ENCODE peak calls at places on chromosomes 6 and 20, in eight cellular contexts. One of them, this sample, is unnamed.
A peak's percentile ranks its signal among the peaks of the same experiment; 100 is the strongest.

GRCh38 chr6:125596020-125596419 is 153.4 kb upstream of the HEY2 start:
- DNase-seq in GOT3: no peak
- DNase-seq in hypothalamus: no peak
- DNase-seq in aorta: no peak
- DNase-seq in memory B cell: no peak
- DNase-seq in RPMI7951: no peak
- DNase-seq in NCI-H187: no peak
- DNase-seq in activated naive CD4-positive, alpha-beta T cell: no peak
- DNase-seq in this sample: no peak

GRCh38 chr20:44566811-44567210 is 15.6 kb upstream of the PKIG start:
- DNase-seq in GOT3: no peak
- DNase-seq in memory B cell: no peak
- DNase-seq in aorta: no peak
- DNase-seq in hypothalamus: no peak
- DNase-seq in RPMI7951: no peak
- DNase-seq in NCI-H187: no peak
- DNase-seq in activated naive CD4-positive, alpha-beta T cell: no peak
- DNase-seq in this sample: no peak

GRCh38 chr6:130906736-130907381 is 79.7 kb downstream of the SMLR1 start:
- DNase-seq in memory B cell: no peak
- DNase-seq in activated naive CD4-positive, alpha-beta T cell: no peak
- DNase-seq in RPMI7951: peak; percentile 22
- DNase-seq in NCI-H187: no peak
- DNase-seq in GOT3: no peak
- DNase-seq in hypothalamus: no peak
- DNase-seq in aorta: no peak
- DNase-seq in this sample: peak; percentile 74

GRCh38 chr6:149913085-149913484 is 9.8 kb downstream of the RAET1G start:
- DNase-seq in memory B cell: no peak
- DNase-seq in activated naive CD4-positive, alpha-beta T cell: no peak
- DNase-seq in GOT3: no peak
- DNase-seq in aorta: no peak
- DNase-seq in hypothalamus: no peak
- DNase-seq in RPMI7951: peak; percentile 52
- DNase-seq in NCI-H187: no peak
- DNase-seq in this sample: peak; percentile 20

GRCh38 chr6:159819098-159819497 is 19.0 kb downstream of the PNLDC1 start:
- DNase-seq in aorta: no peak
- DNase-seq in memory B cell: no peak
- DNase-seq in GOT3: no peak
- DNase-seq in hypothalamus: no peak
- DNase-seq in NCI-H187: no peak
- DNase-seq in RPMI7951: no peak
- DNase-seq in activated naive CD4-positive, alpha-beta T cell: no peak
- DNase-seq in this sample: no peak

GRCh38 chr6:106620931-106621672 is 8.2 kb downstream of the RTN4IP1 start:
- DNase-seq in aorta: no peak
- DNase-seq in hypothalamus: no peak
- DNase-seq in GOT3: no peak
- DNase-seq in memory B cell: no peak
- DNase-seq in NCI-H187: no peak
- DNase-seq in RPMI7951: no peak
- DNase-seq in activated naive CD4-positive, alpha-beta T cell: no peak
- DNase-seq in this sample: peak; percentile 6

GRCh38 chr6:44464051-44464450 is 76.5 kb downstream of the CDC5L start:
- DNase-seq in NCI-H187: no peak
- DNase-seq in memory B cell: no peak
- DNase-seq in RPMI7951: no peak
- DNase-seq in activated naive CD4-positive, alpha-beta T cell: no peak
- DNase-seq in aorta: no peak
- DNase-seq in hypothalamus: no peak
- DNase-seq in GOT3: no peak
- DNase-seq in this sample: no peak

GRCh38 chr20:51661609-51662178 is 106.5 kb downstream of the ATP9A start:
- DNase-seq in memory B cell: no peak
- DNase-seq in RPMI7951: peak; percentile 93
- DNase-seq in aorta: no peak
- DNase-seq in hypothalamus: no peak
- DNase-seq in activated naive CD4-positive, alpha-beta T cell: no peak
- DNase-seq in NCI-H187: no peak
- DNase-seq in GOT3: no peak
- DNase-seq in this sample: peak; percentile 78

GRCh38 chr6:112795316-112795715 is 448.2 kb downstream of the RFPL4B start:
- DNase-seq in aorta: no peak
- DNase-seq in RPMI7951: no peak
- DNase-seq in activated naive CD4-positive, alpha-beta T cell: no peak
- DNase-seq in memory B cell: no peak
- DNase-seq in hypothalamus: no peak
- DNase-seq in GOT3: no peak
- DNase-seq in NCI-H187: no peak
- DNase-seq in this sample: no peak

GRCh38 chr6:106145741-106146227 is 59.6 kb downstream of the PRDM1 start:
- DNase-seq in GOT3: no peak
- DNase-seq in aorta: no peak
- DNase-seq in NCI-H187: no peak
- DNase-seq in hypothalamus: no peak
- DNase-seq in RPMI7951: peak; percentile 34
- DNase-seq in memory B cell: no peak
- DNase-seq in activated naive CD4-positive, alpha-beta T cell: no peak
- DNase-seq in this sample: peak; percentile 74

GRCh38 chr6:63598001-63598250 is 25.6 kb downstream of the LOC128125822 start:
- DNase-seq in aorta: no peak
- DNase-seq in NCI-H187: no peak
- DNase-seq in GOT3: no peak
- DNase-seq in memory B cell: no peak
- DNase-seq in RPMI7951: no peak
- DNase-seq in activated naive CD4-positive, alpha-beta T cell: no peak
- DNase-seq in hypothalamus: no peak
- DNase-seq in this sample: no peak

GRCh38 chr20:57327820-57328219 is 1.8 kb upstream of the SPO11 start:
- DNase-seq in hypothalamus: no peak
- DNase-seq in activated naive CD4-positive, alpha-beta T cell: no peak
- DNase-seq in aorta: no peak
- DNase-seq in RPMI7951: no peak
- DNase-seq in memory B cell: no peak
- DNase-seq in NCI-H187: no peak
- DNase-seq in GOT3: no peak
- DNase-seq in this sample: no peak

GRCh38 chr6:35489995-35490791 is 6.7 kb downstream of the TEAD3 start:
- DNase-seq in NCI-H187: no peak
- DNase-seq in aorta: peak; percentile 97
- DNase-seq in memory B cell: no peak
- DNase-seq in RPMI7951: no peak
- DNase-seq in activated naive CD4-positive, alpha-beta T cell: no peak
- DNase-seq in hypothalamus: peak; percentile 35
- DNase-seq in GOT3: no peak
- DNase-seq in this sample: peak; percentile 75

GRCh38 chr6:167699141-167700036 is 127.3 kb upstream of the AFDN start:
- DNase-seq in hypothalamus: peak; percentile 40
- DNase-seq in aorta: peak; percentile 86
- DNase-seq in memory B cell: peak; percentile 47
- DNase-seq in NCI-H187: no peak
- DNase-seq in activated naive CD4-positive, alpha-beta T cell: no peak
- DNase-seq in RPMI7951: no peak
- DNase-seq in GOT3: no peak
- DNase-seq in this sample: no peak

GRCh38 chr6:93799226-93799625 is 379.9 kb upstream of the EPHA7 start:
- DNase-seq in aorta: no peak
- DNase-seq in GOT3: no peak
- DNase-seq in RPMI7951: no peak
- DNase-seq in hypothalamus: no peak
- DNase-seq in memory B cell: no peak
- DNase-seq in activated naive CD4-positive, alpha-beta T cell: no peak
- DNase-seq in NCI-H187: no peak
- DNase-seq in this sample: no peak

GRCh38 chr20:4261333-4262284 is 246.3 kb upstream of the RNF24 start:
- DNase-seq in hypothalamus: no peak
- DNase-seq in memory B cell: no peak
- DNase-seq in RPMI7951: peak; percentile 86
- DNase-seq in GOT3: no peak
- DNase-seq in activated naive CD4-positive, alpha-beta T cell: no peak
- DNase-seq in NCI-H187: no peak
- DNase-seq in aorta: no peak
- DNase-seq in this sample: peak; percentile 38

GRCh38 chr6:151425561-151425960 is 26.4 kb downstream of the RMND1 start:
- DNase-seq in aorta: no peak
- DNase-seq in activated naive CD4-positive, alpha-beta T cell: no peak
- DNase-seq in GOT3: no peak
- DNase-seq in RPMI7951: peak; percentile 10
- DNase-seq in NCI-H187: no peak
- DNase-seq in hypothalamus: no peak
- DNase-seq in memory B cell: no peak
- DNase-seq in this sample: no peak

GRCh38 chr6:38169221-38169674 is 349.7 kb downstream of the ZFAND3 start:
- DNase-seq in aorta: peak; percentile 66
- DNase-seq in GOT3: no peak
- DNase-seq in activated naive CD4-positive, alpha-beta T cell: no peak
- DNase-seq in hypothalamus: no peak
- DNase-seq in RPMI7951: no peak
- DNase-seq in memory B cell: no peak
- DNase-seq in NCI-H187: no peak
- DNase-seq in this sample: no peak

GRCh38 chr6:154874684-154875594 is 120.2 kb upstream of the TIAM2 start:
- DNase-seq in activated naive CD4-positive, alpha-beta T cell: no peak
- DNase-seq in NCI-H187: no peak
- DNase-seq in aorta: no peak
- DNase-seq in GOT3: no peak
- DNase-seq in memory B cell: no peak
- DNase-seq in RPMI7951: no peak
- DNase-seq in hypothalamus: no peak
- DNase-seq in this sample: no peak

GRCh38 chr6:157099912-157100593 is 223.3 kb downstream of the TMEM242 start:
- DNase-seq in aorta: no peak
- DNase-seq in memory B cell: peak; percentile 22
- DNase-seq in NCI-H187: no peak
- DNase-seq in GOT3: no peak
- DNase-seq in RPMI7951: no peak
- DNase-seq in activated naive CD4-positive, alpha-beta T cell: no peak
- DNase-seq in hypothalamus: no peak
- DNase-seq in this sample: no peak

GRCh38 chr20:5504061-5504739 is 187.4 kb upstream of the PROKR2 start:
- DNase-seq in RPMI7951: peak; percentile 46
- DNase-seq in GOT3: no peak
- DNase-seq in aorta: peak; percentile 87
- DNase-seq in memory B cell: peak; percentile 10
- DNase-seq in NCI-H187: no peak
- DNase-seq in activated naive CD4-positive, alpha-beta T cell: no peak
- DNase-seq in hypothalamus: peak; percentile 75
- DNase-seq in this sample: peak; percentile 70

GRCh38 chr20:25051386-25052155 is 6.4 kb downstream of the ACSS1 start:
- DNase-seq in memory B cell: no peak
- DNase-seq in RPMI7951: no peak
- DNase-seq in hypothalamus: no peak
- DNase-seq in NCI-H187: no peak
- DNase-seq in activated naive CD4-positive, alpha-beta T cell: no peak
- DNase-seq in aorta: no peak
- DNase-seq in GOT3: no peak
- DNase-seq in this sample: no peak

GRCh38 chr20:25015986-25016385 is 23.4 kb upstream of the APMAP start:
- DNase-seq in activated naive CD4-positive, alpha-beta T cell: no peak
- DNase-seq in GOT3: no peak
- DNase-seq in aorta: peak; percentile 27
- DNase-seq in NCI-H187: no peak
- DNase-seq in memory B cell: no peak
- DNase-seq in RPMI7951: no peak
- DNase-seq in hypothalamus: no peak
- DNase-seq in this sample: no peak

GRCh38 chr6:30730611-30731435 is 10.7 kb downstream of the TUBB start:
- DNase-seq in aorta: no peak
- DNase-seq in RPMI7951: no peak
- DNase-seq in NCI-H187: peak; percentile 66
- DNase-seq in GOT3: no peak
- DNase-seq in hypothalamus: peak; percentile 12
- DNase-seq in memory B cell: peak; percentile 64
- DNase-seq in activated naive CD4-positive, alpha-beta T cell: peak; percentile 55
- DNase-seq in this sample: peak; percentile 57

GRCh38 chr20:50379049-50379990 is 130.9 kb upstream of the PTPN1 start:
- DNase-seq in NCI-H187: no peak
- DNase-seq in memory B cell: no peak
- DNase-seq in hypothalamus: no peak
- DNase-seq in activated naive CD4-positive, alpha-beta T cell: no peak
- DNase-seq in aorta: peak; percentile 94
- DNase-seq in GOT3: peak; percentile 44
- DNase-seq in RPMI7951: peak; percentile 82
- DNase-seq in this sample: peak; percentile 71

GRCh38 chr6:133241088-133241900 is at the start of gene EYA4:
- DNase-seq in RPMI7951: no peak
- DNase-seq in hypothalamus: peak; percentile 18
- DNase-seq in memory B cell: no peak
- DNase-seq in GOT3: no peak
- DNase-seq in NCI-H187: no peak
- DNase-seq in activated naive CD4-positive, alpha-beta T cell: no peak
- DNase-seq in aorta: peak; percentile 73
- DNase-seq in this sample: peak; percentile 52

GRCh38 chr6:33061987-33062386 is 11.5 kb downstream of the HLA-DPA1 start:
- DNase-seq in hypothalamus: no peak
- DNase-seq in memory B cell: no peak
- DNase-seq in RPMI7951: peak; percentile 45
- DNase-seq in GOT3: no peak
- DNase-seq in NCI-H187: no peak
- DNase-seq in activated naive CD4-positive, alpha-beta T cell: no peak
- DNase-seq in aorta: no peak
- DNase-seq in this sample: peak; percentile 47

GRCh38 chr6:31900917-31901414 is 920 bp downstream of the ZBTB12 start:
- DNase-seq in memory B cell: no peak
- DNase-seq in aorta: no peak
- DNase-seq in NCI-H187: no peak
- DNase-seq in hypothalamus: peak; percentile 45
- DNase-seq in activated naive CD4-positive, alpha-beta T cell: no peak
- DNase-seq in GOT3: no peak
- DNase-seq in RPMI7951: no peak
- DNase-seq in this sample: no peak

GRCh38 chr6:88545991-88546390 is 379.8 kb upstream of the CNR1 start:
- DNase-seq in activated naive CD4-positive, alpha-beta T cell: no peak
- DNase-seq in memory B cell: no peak
- DNase-seq in NCI-H187: no peak
- DNase-seq in hypothalamus: no peak
- DNase-seq in GOT3: no peak
- DNase-seq in aorta: no peak
- DNase-seq in RPMI7951: no peak
- DNase-seq in this sample: no peak

GRCh38 chr6:73340048-73340447 is 14.0 kb downstream of the DPPA5 start:
- DNase-seq in hypothalamus: no peak
- DNase-seq in RPMI7951: no peak
- DNase-seq in GOT3: no peak
- DNase-seq in memory B cell: no peak
- DNase-seq in aorta: no peak
- DNase-seq in activated naive CD4-positive, alpha-beta T cell: no peak
- DNase-seq in NCI-H187: no peak
- DNase-seq in this sample: peak; percentile 62

GRCh38 chr6:104484626-104485025 is 375.1 kb downstream of the HACE1 start:
- DNase-seq in RPMI7951: no peak
- DNase-seq in activated naive CD4-positive, alpha-beta T cell: no peak
- DNase-seq in memory B cell: no peak
- DNase-seq in GOT3: no peak
- DNase-seq in hypothalamus: no peak
- DNase-seq in NCI-H187: no peak
- DNase-seq in aorta: no peak
- DNase-seq in this sample: no peak

GRCh38 chr6:126761854-126762253 is 356.6 kb upstream of the RSPO3 start:
- DNase-seq in memory B cell: no peak
- DNase-seq in hypothalamus: no peak
- DNase-seq in aorta: no peak
- DNase-seq in NCI-H187: no peak
- DNase-seq in activated naive CD4-positive, alpha-beta T cell: no peak
- DNase-seq in GOT3: no peak
- DNase-seq in RPMI7951: no peak
- DNase-seq in this sample: no peak

GRCh38 chr6:84652356-84653026 is 111.9 kb downstream of the TBX18 start:
- DNase-seq in activated naive CD4-positive, alpha-beta T cell: no peak
- DNase-seq in RPMI7951: peak; percentile 92
- DNase-seq in hypothalamus: no peak
- DNase-seq in memory B cell: no peak
- DNase-seq in NCI-H187: no peak
- DNase-seq in aorta: no peak
- DNase-seq in GOT3: no peak
- DNase-seq in this sample: peak; percentile 96

GRCh38 chr20:911882-912600 is 4.1 kb downstream of the ANGPT4 start:
- DNase-seq in memory B cell: no peak
- DNase-seq in hypothalamus: no peak
- DNase-seq in GOT3: no peak
- DNase-seq in RPMI7951: no peak
- DNase-seq in aorta: no peak
- DNase-seq in activated naive CD4-positive, alpha-beta T cell: no peak
- DNase-seq in NCI-H187: no peak
- DNase-seq in this sample: no peak